ENCODE peak calls at places on chromosomes 7 and 10, in four cellular contexts. D is stomach, R is KG1, Y is NCI-H69. I is an unnamed sample.
A peak's percentile ranks its signal among the peaks of the same experiment; 100 is the strongest.

GRCh38 chr7:46713868-46714596 is 793.0 kb upstream of the IGFBP3 start:
- DNase-seq in Y (no peak), D (peak; percentile 90), R (no peak), I (no peak)

GRCh38 chr7:141369422-141369821 is 181.8 kb upstream of the AGK start:
- DNase-seq in Y (peak; percentile 71), R (no peak), D (no peak), I (no peak)

GRCh38 chr7:45224832-45225231 is 67.2 kb downstream of the RAMP3 start:
- DNase-seq in R (no peak), Y (no peak), D (no peak), I (no peak)

GRCh38 chr7:76216683-76217082 is 15.0 kb downstream of the SRRM3 start:
- DNase-seq in D (no peak), Y (peak; percentile 77), R (no peak), I (peak; percentile 93)

GRCh38 chr10:17227367-17228080 is 517 bp upstream of the VIM start:
- DNase-seq in D (no peak), Y (no peak), R (peak; percentile 23), I (no peak)

GRCh38 chr10:5094265-5095205 is at the start of gene AKR1C3:
- DNase-seq in D (no peak), Y (peak; percentile 29), R (no peak), I (peak; percentile 64)

GRCh38 chr7:155763721-155764431 is 48.4 kb downstream of the SHH start:
- DNase-seq in D (no peak), R (peak; percentile 70), Y (no peak), I (no peak)

GRCh38 chr10:88582806-88583583 is at the start of gene RNLS:
- DNase-seq in D (peak; percentile 51), Y (peak; percentile 78), R (no peak), I (no peak)

GRCh38 chr7:19143930-19144574 is 1.2 kb downstream of the FERD3L start:
- DNase-seq in Y (no peak), R (no peak), D (no peak), I (no peak)

GRCh38 chr7:17580141-17580540 is 281.7 kb downstream of the AHR start:
- DNase-seq in R (no peak), Y (no peak), D (no peak), I (no peak)

GRCh38 chr10:114043532-114044250 is at the start of gene ADRB1:
- DNase-seq in D (peak; percentile 87), Y (peak; percentile 90), R (no peak), I (peak; percentile 97)

GRCh38 chr7:143381427-143382125 is 431 bp downstream of the ZYX start:
- DNase-seq in R (no peak), D (peak; percentile 61), Y (peak; percentile 74), I (no peak)

GRCh38 chr7:137990251-137990901 is 11.5 kb downstream of the CREB3L2 start:
- DNase-seq in Y (no peak), D (no peak), R (no peak), I (no peak)

GRCh38 chr7:154898973-154899855 is 103.7 kb downstream of the PAXIP1 start:
- DNase-seq in R (no peak), D (no peak), Y (no peak), I (no peak)

GRCh38 chr7:144488977-144489376 is 85.5 kb upstream of the NOBOX start:
- DNase-seq in D (no peak), Y (no peak), R (no peak), I (no peak)

GRCh38 chr7:55253188-55253587 is 111.9 kb upstream of the LANCL2 start:
- DNase-seq in Y (no peak), R (no peak), D (no peak), I (no peak)

GRCh38 chr10:130301026-130301892 is 165.1 kb downstream of the GLRX3 start:
- DNase-seq in D (no peak), Y (no peak), R (no peak), I (peak; percentile 79)